ENCODE peak calls at places on chromosomes 16 and 17, in four cellular contexts. D is NT2/D1, I is A549, K is right lobe of liver. V is an unnamed sample.

GRCh38 chr17:59620518-59621259 is 994 bp downstream of the CLTC start:
- DNase-seq in D (no peak), I (peak), K (peak), V (peak)

GRCh38 chr16:81625544-81626152 is 153.4 kb upstream of the PLCG2 start:
- DNase-seq in D (no peak), I (no peak), K (peak), V (no peak)

GRCh38 chr16:4404967-4405696 is 11.3 kb downstream of the CORO7 start:
- DNase-seq in D (no peak), I (no peak), K (no peak), V (no peak)

GRCh38 chr17:16477666-16478065 is 14.3 kb downstream of the LRRC75A start:
- DNase-seq in D (no peak), I (no peak), K (no peak), V (no peak)

GRCh38 chr17:40857535-40857934 is 9.5 kb downstream of the KRT12 start:
- DNase-seq in D (no peak), I (no peak), K (no peak), V (no peak)

GRCh38 chr16:73268311-73268997 is 220.5 kb upstream of the ZFHX3 start:
- DNase-seq in D (no peak), I (peak), K (no peak), V (no peak)

GRCh38 chr17:42519546-42520444 is 16.2 kb upstream of the NAGLU start:
- DNase-seq in D (peak), I (peak), K (peak), V (no peak)

GRCh38 chr17:55500103-55500502 is 11.1 kb downstream of the SMIM36 start:
- DNase-seq in D (no peak), I (no peak), K (no peak), V (no peak)

GRCh38 chr16:75620326-75621169 is 2.5 kb downstream of the ADAT1 start:
- DNase-seq in D (no peak), I (no peak), K (no peak), V (no peak)

GRCh38 chr17:55432358-55433028 is 10.9 kb upstream of the MMD start:
- DNase-seq in D (no peak), I (no peak), K (no peak), V (no peak)

GRCh38 chr16:88419790-88420189 is 33.3 kb upstream of the ZFPM1 start:
- DNase-seq in D (no peak), I (no peak), K (no peak), V (no peak)

DNA sequence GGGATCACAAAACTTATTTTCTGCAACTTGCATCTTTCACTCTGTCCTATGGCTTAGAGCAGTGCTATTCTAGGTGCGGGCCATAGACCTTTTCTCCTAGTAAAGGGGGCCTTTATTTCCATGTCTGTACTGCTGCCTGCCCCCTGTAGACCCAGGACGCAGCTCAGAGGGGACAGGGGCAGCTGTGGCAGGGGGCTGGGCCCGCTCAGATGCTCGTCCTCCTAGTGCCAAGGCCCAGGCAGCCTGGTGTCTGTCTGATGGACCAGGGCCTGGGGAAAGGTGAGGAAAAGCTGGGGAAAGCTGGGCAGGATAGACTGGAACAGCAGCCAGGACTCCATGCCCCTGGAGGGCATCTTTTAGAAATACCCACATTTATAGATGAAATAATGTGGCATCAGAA is 25.6 kb downstream of the VAC14 start:
- DNase-seq in D (no peak), I (no peak), K (no peak), V (no peak)
- H3K4me3 ChIP-seq in D (no peak), I (no peak), K (no peak), V (no peak)

GRCh38 chr16:89512453-89512852 is 4.2 kb downstream of the SPG7 start:
- DNase-seq in D (no peak), I (no peak), K (no peak), V (no peak)
- H3K4me3 ChIP-seq in D (no peak), I (no peak), K (no peak), V (no peak)

GRCh38 chr16:86013867-86014266 is 114.9 kb downstream of the IRF8 start:
- DNase-seq in D (no peak), I (no peak), K (no peak), V (no peak)
- H3K4me3 ChIP-seq in D (no peak), I (no peak), K (no peak), V (no peak)

DNA sequence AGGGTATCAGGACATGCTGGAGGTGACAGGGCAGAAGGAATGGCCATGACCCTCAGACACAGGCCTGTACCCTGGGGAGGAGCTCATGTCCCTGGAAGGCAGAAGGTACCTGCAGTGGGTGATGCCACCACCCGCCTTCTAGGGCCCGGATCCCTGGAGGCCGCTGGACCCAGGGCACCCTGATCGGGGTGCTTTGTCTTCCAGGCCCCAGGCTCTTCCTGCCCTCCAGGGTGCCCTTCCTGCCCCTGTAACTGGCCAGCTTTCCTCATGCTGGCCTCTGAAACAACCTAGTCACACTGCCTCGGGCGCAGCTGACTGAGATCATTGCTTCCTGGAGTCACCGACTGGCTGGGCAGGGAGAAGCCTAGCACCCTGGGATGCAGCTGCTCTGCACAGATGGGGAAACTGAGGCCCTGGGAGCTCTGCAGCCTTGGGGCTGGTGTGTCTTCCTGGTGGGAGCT is 5.8 kb downstream of the ADCY7 start:
- DNase-seq in D (no peak), I (no peak), K (peak), V (no peak)
- H3K4me3 ChIP-seq in D (no peak), I (no peak), K (no peak), V (no peak)